ENCODE peak calls at places on chromosomes 5 and 9, in four cellular contexts. C, K, R and M are unnamed samples.

GRCh38 chr5:132458226-132458560 is 32.4 kb downstream of the IRF1 start:
- DNase-seq in C (no peak), K (no peak), R (no peak), M (no peak)

GRCh38 chr9:100411472-100412270 is 15.3 kb upstream of the MSANTD3 start:
- DNase-seq in C (peak), K (peak), R (peak), M (peak)

GRCh38 chr5:50583621-50584020 is 82.8 kb upstream of the PARP8 start:
- DNase-seq in C (no peak), K (no peak), R (no peak), M (no peak)

GRCh38 chr5:119473241-119473640 is 20.9 kb downstream of the HSD17B4 start:
- DNase-seq in C (no peak), K (no peak), R (no peak), M (no peak)

GRCh38 chr9:125889122-125889523 is 141.9 kb downstream of the PBX3 start:
- DNase-seq in C (peak), K (no peak), R (no peak), M (peak)

GRCh38 chr5:138824516-138824915 is 50.6 kb downstream of the LRRTM2 start:
- DNase-seq in C (no peak), K (no peak), R (no peak), M (no peak)

GRCh38 chr5:52342361-52342760 is 445.4 kb upstream of the ITGA1 start:
- DNase-seq in C (no peak), K (no peak), R (no peak), M (no peak)

GRCh38 chr5:65247594-65247993 is 234.1 kb downstream of the ADAMTS6 start:
- DNase-seq in C (no peak), K (no peak), R (no peak), M (no peak)

GRCh38 chr9:117825609-117826347 is 121.6 kb downstream of the TLR4 start:
- DNase-seq in C (no peak), K (no peak), R (peak), M (no peak)

GRCh38 chr5:44332360-44332971 is 56.8 kb downstream of the FGF10 start:
- DNase-seq in C (no peak), K (peak), R (no peak), M (peak)

GRCh38 chr5:149221326-149221725 is 50.3 kb upstream of the AFAP1L1 start:
- DNase-seq in C (no peak), K (no peak), R (no peak), M (no peak)

GRCh38 chr5:86971034-86971511 is 296.6 kb upstream of the RASA1 start:
- DNase-seq in C (no peak), K (no peak), R (no peak), M (peak)

GRCh38 chr5:132896685-132897084 is 23.2 kb downstream of the LEAP2 start:
- DNase-seq in C (no peak), K (no peak), R (no peak), M (no peak)